ENCODE peak calls at places on chromosomes 11 and 22, in ten cellular contexts. X is cardiac muscle cell; V is ovary; L is mucosa of descending colon; T is CD8-positive, alpha-beta memory T cell; Y is left ventricle myocardium inferior; Q is hepatocyte; I is naive thymus-derived CD4-positive, alpha-beta T cell; S is IMR-90; D is trophoblast cell. U is an unnamed sample.
A peak's percentile ranks its signal among the peaks of the same experiment; 100 is the strongest.

GRCh38 chr11:100876826-100877545 is 189.9 kb downstream of the ARHGAP42 start:
- DNase-seq in Q (peak; percentile 27), S (peak; percentile 98), D (peak; percentile 5), X (peak; percentile 96), L (no peak), T (no peak), V (no peak), Y (no peak), I (no peak), U (no peak)

GRCh38 chr11:92259861-92260260 is 35.2 kb downstream of the FAT3 start:
- DNase-seq in Q (no peak), I (no peak), T (no peak), V (no peak), S (no peak), L (no peak), X (no peak), Y (no peak), D (no peak), U (no peak)

GRCh38 chr22:24233816-24234215 is 11.1 kb downstream of the GGT5 start:
- DNase-seq in I (no peak), Y (no peak), X (no peak), V (no peak), S (no peak), T (no peak), L (no peak), D (no peak), Q (no peak), U (no peak)

GRCh38 chr11:130180491-130180890 is 20.9 kb downstream of the ST14 start:
- DNase-seq in D (no peak), Q (peak; percentile 70), X (no peak), I (no peak), S (peak; percentile 39), T (no peak), L (peak; percentile 47), Y (no peak), V (no peak), U (no peak)

GRCh38 chr11:117654856-117655255 is 142.2 kb downstream of the DSCAML1 start:
- DNase-seq in L (no peak), Y (no peak), D (no peak), I (no peak), X (no peak), Q (no peak), T (no peak), S (no peak), V (no peak), U (no peak)

GRCh38 chr11:126146454-126147192 is 64.8 kb downstream of the RPUSD4 start:
- DNase-seq in Q (no peak), X (no peak), T (no peak), Y (no peak), V (no peak), L (no peak), D (no peak), S (no peak), I (no peak), U (no peak)

GRCh38 chr22:37455896-37456295 is 28.6 kb upstream of the ELFN2 start:
- DNase-seq in Q (no peak), X (no peak), Y (no peak), D (no peak), S (peak; percentile 12), V (no peak), I (no peak), T (no peak), L (peak; percentile 10), U (no peak)

GRCh38 chr11:108853864-108854263 is 189.0 kb downstream of the DDX10 start:
- DNase-seq in D (no peak), I (no peak), Y (peak; percentile 13), X (no peak), S (no peak), L (no peak), T (no peak), Q (no peak), V (no peak), U (peak; percentile 9)

GRCh38 chr11:133443361-133443760 is 88.9 kb downstream of the OPCML start:
- DNase-seq in T (no peak), I (no peak), V (no peak), Y (no peak), L (no peak), Q (no peak), S (no peak), X (no peak), D (no peak), U (no peak)

GRCh38 chr11:111148116-111148515 is 97.4 kb upstream of the POU2AF2 start:
- DNase-seq in L (no peak), Q (no peak), S (peak; percentile 43), I (no peak), D (no peak), X (peak; percentile 33), Y (no peak), V (no peak), T (no peak), U (no peak)

GRCh38 chr22:45337536-45337935 is 27.8 kb downstream of the FAM118A start:
- DNase-seq in S (no peak), L (no peak), Q (no peak), D (no peak), V (no peak), I (no peak), T (no peak), Y (no peak), X (no peak), U (no peak)

GRCh38 chr22:31106651-31107205 is 640 bp downstream of the SELENOM start:
- DNase-seq in L (peak; percentile 49), I (no peak), Q (no peak), D (no peak), X (peak; percentile 58), S (peak; percentile 55), T (no peak), Y (no peak), V (no peak), U (no peak)

GRCh38 chr11:57932105-57932504 is 91.6 kb upstream of the OR9Q1 start:
- DNase-seq in T (no peak), Y (no peak), S (no peak), D (peak; percentile 47), L (no peak), X (no peak), I (no peak), V (no peak), Q (no peak), U (no peak)

GRCh38 chr11:119993732-119994131 is 144.2 kb downstream of the TRIM29 start:
- DNase-seq in D (no peak), T (no peak), I (no peak), Q (no peak), Y (no peak), L (no peak), X (no peak), V (no peak), S (no peak), U (no peak)

GRCh38 chr22:19821523-19822300 is 33.0 kb downstream of the GNB1L start:
- DNase-seq in I (no peak), D (no peak), Y (no peak), T (no peak), Q (peak; percentile 3), V (peak; percentile 8), S (no peak), L (peak; percentile 35), X (no peak), U (no peak)
- H3K4me3 ChIP-seq in I (no peak overlapping the region), D (no peak overlapping the region), Y (no peak overlapping the region), T (no peak overlapping the region), Q (no peak overlapping the region), V (no peak overlapping the region), S (no peak overlapping the region), L (no peak overlapping the region), X (no peak overlapping the region), U (no peak overlapping the region)

GRCh38 chr11:80118071-80118470 is 677.2 kb upstream of the TENM4 start:
- DNase-seq in T (no peak), L (no peak), X (no peak), V (no peak), D (no peak), I (no peak), Q (no peak), S (no peak), Y (no peak), U (no peak)
- H3K4me3 ChIP-seq in T (no peak overlapping the region), L (no peak overlapping the region), X (no peak overlapping the region), V (no peak overlapping the region), D (no peak overlapping the region), I (no peak overlapping the region), Q (no peak overlapping the region), S (no peak overlapping the region), Y (no peak overlapping the region), U (no peak overlapping the region)

GRCh38 chr11:35262735-35263134 is 123.8 kb downstream of the CD44 start:
- DNase-seq in T (no peak), Q (no peak), V (no peak), L (no peak), I (no peak), D (no peak), X (no peak), S (no peak), Y (no peak), U (no peak)
- H3K4me3 ChIP-seq in T (no peak overlapping the region), Q (no peak overlapping the region), V (no peak overlapping the region), L (no peak overlapping the region), I (no peak overlapping the region), D (no peak overlapping the region), X (no peak overlapping the region), S (no peak overlapping the region), Y (no peak overlapping the region), U (no peak overlapping the region)

GRCh38 chr11:121451178-121451981 is 734 bp upstream of the SORL1 start:
- DNase-seq in I (peak; percentile 49), Y (no peak), X (no peak), T (no peak), Q (peak; percentile 83), D (no peak), S (no peak), V (no peak), L (peak; percentile 89), U (no peak)

GRCh38 chr11:121455115-121455514 is 2.3 kb upstream of the SORL1-AS1 start:
- DNase-seq in D (no peak), S (no peak), T (no peak), V (no peak), Q (no peak), Y (no peak), X (no peak), L (no peak), I (no peak), U (no peak)

GRCh38 chr11:121452609-121453150 is at the start of gene SORL1-AS1:
- DNase-seq in D (no peak), L (no peak), Y (no peak), I (peak; percentile 63), V (no peak), T (peak; percentile 61), Q (peak; percentile 50), X (no peak), S (peak; percentile 5), U (no peak)

GRCh38 chr11:121451982-121452608 is at the start of gene SORL1:
- DNase-seq in X (peak; percentile 38), D (peak; percentile 12), V (peak; percentile 81), I (peak; percentile 58), Y (peak; percentile 72), L (peak; percentile 88), Q (peak; percentile 93), T (peak; percentile 63), S (peak; percentile 55), U (peak; percentile 78)

DNA sequence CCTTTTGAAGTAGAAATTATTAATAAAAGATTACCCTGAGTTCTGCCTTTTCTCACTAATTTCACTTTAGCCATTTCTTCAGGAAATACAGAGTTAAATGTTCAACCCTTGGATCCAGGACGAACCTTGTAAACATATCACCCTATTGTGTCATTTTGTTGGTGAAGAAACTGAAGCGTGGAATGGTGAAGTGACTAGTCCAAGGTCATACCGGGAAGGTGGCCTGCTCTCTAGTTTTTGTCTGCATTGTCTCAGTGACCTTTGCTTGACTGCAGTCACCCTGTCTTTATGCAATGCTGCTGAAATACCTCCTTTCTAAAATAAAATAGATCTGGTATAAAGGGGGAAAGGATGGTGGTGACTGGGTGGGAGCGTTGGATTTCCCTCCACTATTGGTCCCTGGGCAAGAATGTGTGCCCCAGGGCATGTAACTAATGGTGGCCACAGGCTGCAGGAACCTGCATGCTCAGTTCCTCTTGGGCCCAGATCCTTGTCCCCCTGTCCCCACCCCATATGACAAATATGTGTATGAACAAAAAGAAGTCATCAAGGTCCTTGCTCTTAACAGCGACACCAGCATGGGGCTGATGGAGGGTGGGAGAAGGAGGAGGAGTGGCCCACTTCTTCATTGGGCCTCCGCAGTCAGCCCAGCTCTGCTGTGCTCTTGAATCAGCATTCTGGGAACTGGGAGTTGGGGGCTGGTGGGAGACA is 977 bp upstream of the SORL1-AS1 start:
- DNase-seq in T (no peak), X (no peak), L (no peak), Y (no peak), I (no peak), D (no peak), Q (no peak), V (no peak), S (no peak), U (no peak)
- H3K4me3 ChIP-seq in T (peak overlapping the region; percentile 87), X (no peak overlapping the region), L (no peak overlapping the region), Y (no peak overlapping the region), I (peak overlapping the region; percentile 80), D (no peak overlapping the region), Q (peak overlapping the region; percentile 92), V (no peak overlapping the region), S (no peak overlapping the region), U (peak overlapping the region; percentile 91)